ENCODE peak calls at places on chromosomes 5 and 9, in nine cellular contexts. One of them, this sample, is unnamed.

GRCh38 chr5:126471875-126472537 is 48.8 kb downstream of the GRAMD2B start:
- DNase-seq in NCI-H2029: no peak
- DNase-seq in RPMI7951: peak; percentile 56
- DNase-seq in cardiac muscle cell: no peak
- DNase-seq in NCI-H526 treated with DMSO at 0.1 percent for 48 hours: no peak
- DNase-seq in NCI-H345: no peak
- DNase-seq in DMS153: no peak
- DNase-seq in keratinocyte: no peak
- DNase-seq in Peyer's patch: no peak
- DNase-seq in this sample: peak; percentile 76

GRCh38 chr5:61159841-61160240 is 2.4 kb downstream of the SMIM15 start:
- DNase-seq in NCI-H2029: no peak
- DNase-seq in RPMI7951: peak; percentile 16
- DNase-seq in cardiac muscle cell: no peak
- DNase-seq in NCI-H526 treated with DMSO at 0.1 percent for 48 hours: no peak
- DNase-seq in NCI-H345: no peak
- DNase-seq in DMS153: no peak
- DNase-seq in keratinocyte: no peak
- DNase-seq in Peyer's patch: no peak
- DNase-seq in this sample: no peak

GRCh38 chr5:121668635-121669034 is 183.0 kb upstream of the FTMT start:
- DNase-seq in NCI-H2029: no peak
- DNase-seq in RPMI7951: peak; percentile 15
- DNase-seq in cardiac muscle cell: no peak
- DNase-seq in NCI-H526 treated with DMSO at 0.1 percent for 48 hours: no peak
- DNase-seq in NCI-H345: no peak
- DNase-seq in DMS153: no peak
- DNase-seq in keratinocyte: no peak
- DNase-seq in Peyer's patch: no peak
- DNase-seq in this sample: peak; percentile 2

GRCh38 chr9:99726758-99727157 is 94.9 kb upstream of the NR4A3 start:
- DNase-seq in NCI-H2029: peak; percentile 94
- DNase-seq in RPMI7951: no peak
- DNase-seq in cardiac muscle cell: no peak
- DNase-seq in NCI-H526 treated with DMSO at 0.1 percent for 48 hours: no peak
- DNase-seq in NCI-H345: no peak
- DNase-seq in DMS153: peak; percentile 33
- DNase-seq in keratinocyte: no peak
- DNase-seq in Peyer's patch: no peak
- DNase-seq in this sample: no peak

GRCh38 chr9:27194401-27195091 is 85.5 kb downstream of the TEK start:
- DNase-seq in NCI-H2029: no peak
- DNase-seq in RPMI7951: peak; percentile 76
- DNase-seq in cardiac muscle cell: no peak
- DNase-seq in NCI-H526 treated with DMSO at 0.1 percent for 48 hours: no peak
- DNase-seq in NCI-H345: no peak
- DNase-seq in DMS153: no peak
- DNase-seq in keratinocyte: no peak
- DNase-seq in Peyer's patch: no peak
- DNase-seq in this sample: no peak

GRCh38 chr5:39009981-39010380 is 64.2 kb downstream of the RICTOR start:
- DNase-seq in NCI-H2029: no peak
- DNase-seq in RPMI7951: no peak
- DNase-seq in cardiac muscle cell: no peak
- DNase-seq in NCI-H526 treated with DMSO at 0.1 percent for 48 hours: no peak
- DNase-seq in NCI-H345: no peak
- DNase-seq in DMS153: no peak
- DNase-seq in keratinocyte: no peak
- DNase-seq in Peyer's patch: no peak
- DNase-seq in this sample: no peak

GRCh38 chr9:35790385-35791291 is 753 bp upstream of the NPR2 start:
- DNase-seq in NCI-H2029: peak; percentile 60
- DNase-seq in RPMI7951: peak; percentile 80
- DNase-seq in cardiac muscle cell: peak; percentile 88
- DNase-seq in NCI-H526 treated with DMSO at 0.1 percent for 48 hours: peak; percentile 43
- DNase-seq in NCI-H345: peak; percentile 68
- DNase-seq in DMS153: peak; percentile 56
- DNase-seq in keratinocyte: peak; percentile 32
- DNase-seq in Peyer's patch: peak; percentile 60
- DNase-seq in this sample: peak; percentile 78

GRCh38 chr5:151448038-151448985 is 909 bp downstream of the SLC36A1 start:
- DNase-seq in NCI-H2029: peak; percentile 1
- DNase-seq in RPMI7951: no peak
- DNase-seq in cardiac muscle cell: peak; percentile 47
- DNase-seq in NCI-H526 treated with DMSO at 0.1 percent for 48 hours: peak; percentile 43
- DNase-seq in NCI-H345: peak; percentile 36
- DNase-seq in DMS153: no peak
- DNase-seq in keratinocyte: no peak
- DNase-seq in Peyer's patch: peak; percentile 28
- DNase-seq in this sample: peak; percentile 35

GRCh38 chr9:95970356-95970755 is 94.9 kb downstream of the ERCC6L2 start:
- DNase-seq in NCI-H2029: no peak
- DNase-seq in RPMI7951: no peak
- DNase-seq in cardiac muscle cell: no peak
- DNase-seq in NCI-H526 treated with DMSO at 0.1 percent for 48 hours: no peak
- DNase-seq in NCI-H345: no peak
- DNase-seq in DMS153: no peak
- DNase-seq in keratinocyte: no peak
- DNase-seq in Peyer's patch: no peak
- DNase-seq in this sample: no peak

GRCh38 chr5:180120221-180121101 is 48.9 kb upstream of the RNF130 start:
- DNase-seq in NCI-H2029: no peak
- DNase-seq in RPMI7951: no peak
- DNase-seq in cardiac muscle cell: no peak
- DNase-seq in NCI-H526 treated with DMSO at 0.1 percent for 48 hours: no peak
- DNase-seq in NCI-H345: no peak
- DNase-seq in DMS153: no peak
- DNase-seq in keratinocyte: no peak
- DNase-seq in Peyer's patch: no peak
- DNase-seq in this sample: no peak